ENCODE peak calls at places on chromosomes 16 and 17, in eight cellular contexts. P is neural progenitor cell, O is DND-41, R is heart left ventricle, J is transverse colon, W is tibial nerve, S is mammary epithelial cell, Y is tibial artery. V is an unnamed sample. For H3K9me3 and H3K27me3, the result is how much of the 10 kb centered on the place peaks cover.

GRCh38 chr17:78641666-78642065 is 64.5 kb upstream of the DNAH17 start:
- DNase-seq in P (no peak), R (no peak), Y (no peak), S (no peak), J (no peak), W (no peak), O (no peak), V (no peak)

GRCh38 chr16:82965808-82966207 is 339.0 kb downstream of the CDH13 start:
- DNase-seq in J (no peak), P (no peak), Y (no peak), W (no peak), S (no peak), R (no peak), O (no peak), V (no peak)

GRCh38 chr16:57145964-57146647 is 39.7 kb downstream of the PSME3IP1 start:
- DNase-seq in R (no peak), J (no peak), O (no peak), W (no peak), Y (no peak), S (no peak), P (no peak), V (no peak)

GRCh38 chr17:35416659-35417058 is 15.6 kb downstream of the SLFN12 start:
- DNase-seq in R (no peak), Y (no peak), S (no peak), J (no peak), O (no peak), P (no peak), W (no peak), V (no peak)

GRCh38 chr17:45104907-45105624 is 27.2 kb downstream of the PLCD3 start:
- DNase-seq in S (no peak), W (no peak), R (no peak), O (no peak), J (no peak), Y (no peak), P (no peak), V (no peak)

GRCh38 chr17:81097134-81097942 is 62.4 kb downstream of the BAIAP2 start:
- DNase-seq in J (peak), O (no peak), R (peak), S (peak), P (peak), Y (peak), W (peak), V (peak)

GRCh38 chr17:77322534-77323412 is 182.0 kb downstream of the SEC14L1 start:
- DNase-seq in P (peak), S (peak), O (no peak), R (peak), J (peak), W (peak), Y (peak), V (no peak)

GRCh38 chr16:49158029-49158642 is 123.5 kb downstream of the CBLN1 start:
- DNase-seq in J (peak), O (peak), Y (no peak), S (peak), P (peak), W (no peak), R (no peak), V (no peak)

GRCh38 chr17:5630434-5630833 is 46.1 kb upstream of the NLRP1 start:
- DNase-seq in P (no peak), R (no peak), J (no peak), W (no peak), Y (no peak), S (no peak), O (no peak), V (no peak)

GRCh38 chr17:70906808-70907207 is 737.5 kb downstream of the KCNJ2 start:
- DNase-seq in S (no peak), Y (no peak), O (no peak), J (no peak), W (no peak), R (peak), P (peak), V (no peak)
- H3K9me3 ChIP-seq in S (under half), Y (under half), O (under half), J (under half), W (under half), R (under half), P (under half), V (under half)

GRCh38 chr17:42131971-42132370 is 9.4 kb downstream of the HSPB9 start:
- DNase-seq in Y (no peak), P (no peak), W (no peak), J (no peak), R (no peak), S (no peak), O (no peak), V (no peak)

GRCh38 chr17:42129109-42129837 is 6.7 kb downstream of the HSPB9 start:
- DNase-seq in O (no peak), P (no peak), R (peak), W (no peak), S (no peak), J (no peak), Y (peak), V (no peak)

GRCh38 chr17:42131232-42131631 is 8.6 kb downstream of the HSPB9 start:
- DNase-seq in Y (no peak), S (no peak), J (no peak), R (no peak), W (no peak), P (no peak), O (no peak), V (no peak)

GRCh38 chr17:42132941-42133340 is 10.3 kb downstream of the HSPB9 start:
- DNase-seq in S (peak), O (no peak), P (no peak), R (peak), W (no peak), Y (peak), J (peak), V (no peak)

DNA sequence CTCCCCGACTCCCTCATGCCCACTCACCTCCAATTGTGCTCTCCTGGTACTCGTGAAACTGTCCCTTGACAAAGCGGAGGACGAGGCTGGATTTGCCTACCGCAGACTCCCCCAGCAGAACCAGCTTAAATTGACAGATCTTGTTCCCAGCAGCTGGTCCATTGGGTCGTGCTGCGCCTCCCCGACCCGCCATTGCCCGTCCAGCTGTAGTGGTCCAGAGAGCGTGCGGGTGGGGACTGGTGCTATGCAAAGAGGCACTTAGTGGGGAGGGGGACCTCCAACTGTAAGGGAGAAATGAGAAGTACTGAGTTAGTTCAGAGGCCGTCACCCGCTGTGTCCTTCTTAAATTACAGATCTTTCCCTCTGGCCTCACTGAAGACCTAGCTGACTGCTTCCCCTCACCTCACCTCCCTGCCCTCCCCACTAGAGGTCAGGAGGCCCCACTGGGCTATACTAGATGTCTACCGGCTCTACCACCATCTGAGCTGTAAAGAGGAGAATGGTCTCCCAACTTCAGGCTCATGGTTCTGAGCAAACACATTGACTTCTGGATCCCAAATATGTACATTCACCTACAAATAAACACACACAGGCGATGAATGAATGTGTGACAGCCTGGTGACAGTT is 7.8 kb downstream of the HSPB9 start:
- DNase-seq in W (no peak), O (no peak), J (no peak), P (no peak), R (no peak), S (no peak), Y (no peak), V (no peak)
- TF ChIP-seq CTCF in W (no peak), O (no peak), J (no peak), P (no peak), R (no peak), S (no peak), Y (no peak), V (no peak)

GRCh38 chr17:58233547-58233946 is 4.8 kb upstream of the LPO start:
- DNase-seq in J (no peak), Y (no peak), R (no peak), W (no peak), S (no peak), P (no peak), O (no peak), V (no peak)

GRCh38 chr17:58229384-58229783 is 9.0 kb upstream of the LPO start:
- DNase-seq in W (no peak), O (no peak), P (no peak), S (no peak), Y (no peak), J (no peak), R (no peak), V (no peak)

GRCh38 chr17:58232707-58233156 is 5.7 kb upstream of the LPO start:
- DNase-seq in R (no peak), W (no peak), O (no peak), J (no peak), Y (no peak), S (peak), P (no peak), V (no peak)

GRCh38 chr17:58229881-58230280 is 8.5 kb upstream of the LPO start:
- DNase-seq in R (no peak), J (no peak), W (no peak), S (peak), Y (no peak), P (no peak), O (no peak), V (no peak)

DNA sequence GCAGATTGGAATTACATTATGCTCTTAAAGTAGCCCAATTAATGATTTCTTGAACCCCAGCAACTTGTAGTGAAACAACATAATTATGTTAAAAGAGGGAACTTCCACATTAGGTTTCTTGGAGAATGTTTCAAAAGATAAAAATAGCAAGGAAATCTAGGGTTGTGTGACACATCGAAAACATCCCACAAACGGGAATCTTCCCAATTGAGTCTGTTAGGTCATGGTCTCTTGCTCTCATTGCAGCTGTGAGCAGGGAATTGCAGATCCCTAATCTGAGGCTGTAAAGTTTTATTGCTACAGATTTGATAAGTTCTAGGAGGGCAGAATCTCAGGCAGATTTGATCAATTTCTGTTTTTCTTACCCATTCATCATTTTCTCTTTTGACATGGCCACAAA is 6.7 kb upstream of the LPO start:
- DNase-seq in P (no peak), O (no peak), J (no peak), Y (no peak), W (no peak), S (no peak), R (no peak), V (no peak)
- H3K27me3 ChIP-seq in P (under half), O (under half), J (under half), Y (under half), W (under half), S (under half), R (under half), V (under half)

GRCh38 chr17:21289902-21290571 is 5.5 kb downstream of the MAP2K3 start:
- DNase-seq in P (no peak), Y (no peak), S (no peak), W (no peak), R (peak), J (no peak), O (no peak), V (no peak)

GRCh38 chr17:21291357-21291756 is 6.8 kb downstream of the MAP2K3 start:
- DNase-seq in R (no peak), J (no peak), P (no peak), Y (no peak), O (no peak), W (no peak), S (no peak), V (no peak)

GRCh38 chr17:21293846-21294240 is 9.3 kb downstream of the MAP2K3 start:
- DNase-seq in P (no peak), W (no peak), R (no peak), J (no peak), O (no peak), S (no peak), Y (no peak), V (no peak)

GRCh38 chr17:21292867-21293845 is 8.6 kb downstream of the MAP2K3 start:
- DNase-seq in P (no peak), Y (no peak), O (no peak), R (no peak), W (no peak), S (no peak), J (no peak), V (no peak)

GRCh38 chr17:21291862-21292261 is 7.4 kb downstream of the MAP2K3 start:
- DNase-seq in P (no peak), R (no peak), Y (no peak), J (no peak), S (no peak), W (no peak), O (no peak), V (no peak)
- H3K9me3 ChIP-seq in P (under half), R (under half), Y (under half), J (under half), S (under half), W (under half), O (under half), V (under half)

GRCh38 chr17:57440522-57441269 is 184.4 kb downstream of the MSI2 start:
- DNase-seq in R (peak), Y (peak), P (peak), J (peak), W (peak), S (peak), O (peak), V (peak)
- TF ChIP-seq CTCF in R (peak), Y (no peak), P (peak), J (no peak), W (peak), S (peak), O (peak), V (peak)

DNA sequence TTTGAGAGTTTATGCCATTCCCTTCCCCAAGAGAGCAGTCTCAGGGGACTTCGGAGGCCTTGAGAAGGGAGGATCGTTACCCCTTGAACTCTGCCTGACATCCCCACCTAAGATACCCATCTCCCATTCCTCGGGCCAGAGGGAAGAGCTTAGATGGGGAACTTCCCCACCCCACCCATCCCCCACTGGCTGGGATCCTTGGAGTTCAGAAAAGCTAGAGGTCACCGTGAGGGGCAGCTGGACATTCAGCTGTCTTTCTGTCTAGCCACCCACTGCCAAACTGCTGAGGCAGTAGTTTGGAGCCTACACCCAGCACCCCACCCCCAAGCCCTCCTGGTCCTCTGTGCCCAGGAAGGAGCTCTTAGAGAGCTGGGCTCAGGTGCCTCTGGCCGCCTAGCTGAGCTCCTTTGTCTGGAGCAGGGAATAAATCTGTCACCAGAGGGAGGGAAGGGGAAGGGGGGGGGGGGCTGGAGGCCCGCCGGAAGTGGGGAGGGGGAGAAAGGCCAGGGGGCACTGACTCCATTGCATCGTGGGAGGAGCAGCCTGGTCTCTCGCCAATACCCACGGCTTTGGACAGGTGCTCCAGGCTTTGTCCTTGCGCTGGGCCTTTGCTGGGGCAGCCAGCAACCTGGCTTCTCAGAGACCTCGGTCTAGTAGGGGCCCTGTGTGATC is 1.0 kb downstream of the HSD11B2 start:
- DNase-seq in O (no peak), Y (no peak), S (no peak), P (peak), J (no peak), R (no peak), W (no peak), V (no peak)
- H3K27me3 ChIP-seq in O (under half), Y (under half), S (under half), P (half or more), J (under half), R (under half), W (under half), V (under half)

DNA sequence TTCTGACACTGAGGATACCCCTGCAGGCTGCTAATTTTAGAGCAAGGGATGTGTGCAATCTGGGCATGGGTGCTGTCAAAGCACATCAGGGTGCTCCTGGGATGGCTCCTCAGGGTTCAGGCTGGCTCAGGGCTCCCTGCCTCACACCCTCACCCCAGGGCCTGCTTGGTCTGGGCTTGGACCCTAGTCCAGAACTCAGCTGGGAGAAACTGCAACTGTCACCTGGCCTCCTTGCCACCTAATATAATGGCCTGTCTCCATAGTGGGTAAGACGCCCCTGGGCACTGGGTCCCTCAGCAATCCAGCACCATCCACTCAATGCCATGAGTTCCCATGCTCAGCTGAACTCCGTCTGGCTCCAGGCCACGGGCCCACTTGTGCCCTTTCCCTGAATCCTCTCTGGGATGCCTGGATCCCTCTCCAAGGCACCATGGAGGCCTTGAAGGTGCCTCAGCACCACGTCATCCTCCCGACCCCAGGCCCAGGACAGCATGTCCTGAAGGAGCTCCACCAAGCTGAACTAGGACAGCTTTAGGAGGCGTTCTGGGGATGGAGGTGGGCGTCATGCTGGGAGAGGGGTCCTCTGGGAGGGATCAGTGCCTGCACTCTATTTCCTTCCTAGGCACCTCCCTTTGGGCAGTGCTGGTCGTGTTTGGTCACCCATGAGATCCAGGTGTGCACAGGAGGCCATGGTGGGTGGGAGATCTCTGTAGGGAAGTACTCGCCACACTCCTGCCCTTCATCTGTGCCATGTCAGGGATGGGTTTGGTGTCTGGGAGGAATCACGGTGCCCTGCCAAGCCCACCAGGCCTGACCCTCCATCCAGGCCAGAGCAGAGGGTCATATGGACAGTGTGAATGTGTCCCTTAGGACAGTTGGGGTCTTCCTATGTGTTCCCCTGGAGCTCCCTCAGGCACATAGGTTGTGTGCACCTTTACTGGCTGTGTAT is 1688.4 kb downstream of the TP53TG3F start:
- DNase-seq in W (no peak), P (no peak), S (no peak), Y (no peak), R (no peak), O (no peak), J (no peak), V (no peak)
- H3K9me3 ChIP-seq in W (under half), P (under half), S (under half), Y (under half), R (under half), O (under half), J (under half), V (under half)

GRCh38 chr17:42214156-42214555 is 19.9 kb upstream of the GHDC start:
- DNase-seq in O (no peak), J (no peak), S (no peak), P (no peak), W (no peak), R (no peak), Y (no peak), V (no peak)
- TF ChIP-seq CTCF in O (no peak), J (no peak), S (no peak), P (no peak), W (no peak), R (no peak), Y (no peak), V (no peak)

GRCh38 chr17:48795444-48796162 is 21.4 kb downstream of the TTLL6 start:
- DNase-seq in R (no peak), S (no peak), J (peak), W (no peak), O (no peak), P (no peak), Y (peak), V (no peak)
- H3K27me3 ChIP-seq in R (under half), S (under half), J (under half), W (under half), O (under half), P (under half), Y (under half), V (under half)

GRCh38 chr17:43671075-43671692 is 9.5 kb upstream of the MEOX1 start:
- DNase-seq in Y (no peak), R (peak), W (no peak), J (no peak), O (no peak), P (no peak), S (no peak), V (no peak)
- H3K9me3 ChIP-seq in Y (under half), R (under half), W (under half), J (under half), O (under half), P (under half), S (under half), V (under half)

V was measured in CD4-positive, alpha-beta T cell.